ENCODE peak calls at places on chromosomes 2 and 18, in four cellular contexts. M is cardiac fibroblast, I is dorsolateral prefrontal cortex, X is EL. G is an unnamed sample.

GRCh38 chr2:216202602-216203250 is 93.6 kb downstream of the XRCC5 start:
- DNase-seq in I (no peak), M (no peak), X (no peak), G (no peak)

GRCh38 chr2:137383391-137383790 is 580.9 kb upstream of the HNMT start:
- DNase-seq in X (no peak), I (no peak), M (no peak), G (no peak)

GRCh38 chr18:21203096-21203495 is 38.9 kb upstream of the GREB1L start:
- DNase-seq in X (peak), I (no peak), M (no peak), G (no peak)

GRCh38 chr2:149143734-149144133 is 105.2 kb downstream of the LYPD6B start:
- DNase-seq in M (peak), I (no peak), X (no peak), G (no peak)

GRCh38 chr18:26003817-26004216 is 86.6 kb downstream of the SS18 start:
- DNase-seq in M (no peak), X (no peak), I (no peak), G (no peak)

GRCh38 chr2:159073256-159073655 is 104.8 kb downstream of the TANC1 start:
- DNase-seq in X (peak), M (peak), I (no peak), G (peak)

GRCh38 chr2:29174937-29175336 is 59.7 kb downstream of the CLIP4 start:
- DNase-seq in I (no peak), M (no peak), X (no peak), G (no peak)

GRCh38 chr18:22466608-22467390 is 49.1 kb upstream of the CTAGE1 start:
- DNase-seq in M (peak), I (no peak), X (peak), G (peak)

GRCh38 chr2:8090748-8091700 is 590.8 kb upstream of the ID2 start:
- DNase-seq in M (peak), X (peak), I (no peak), G (no peak)

GRCh38 chr2:10704034-10704594 is 14.3 kb upstream of the NOL10 start:
- DNase-seq in I (no peak), M (no peak), X (no peak), G (no peak)

G was measured in endothelial cell of umbilical vein.